ENCODE peak calls at places on chromosome 3, in ten cellular contexts. D is cardiac muscle cell, O is nephron progenitor cell, L is cardiac fibroblast, P is IMR-90, S is fibroblast of lung, E is tibial artery, X is WTC11, J is fibroblast of the aortic adventitia, A is MCF 10A. U is an unnamed sample.

GRCh38 chr3:128347282-128347681 is 119.4 kb downstream of the DNAJB8 start:
- DNase-seq in J (no peak), P (no peak), S (no peak), A (no peak), O (no peak), L (no peak), E (no peak), D (no peak), X (no peak), U (no peak)

GRCh38 chr3:50339485-50340196 is 995 bp downstream of the RASSF1 start:
- DNase-seq in X (no peak), O (no peak), S (no peak), J (peak; percentile 65), D (no peak), E (no peak), A (no peak), P (peak; percentile 45), L (peak; percentile 53), U (no peak)

GRCh38 chr3:75396316-75396802 is 267.8 kb upstream of the FRG2C start:
- DNase-seq in D (no peak), E (no peak), O (no peak), P (no peak), S (no peak), J (no peak), A (no peak), X (no peak), L (no peak), U (no peak)

GRCh38 chr3:89521328-89521727 is 413.9 kb downstream of the EPHA3 start:
- DNase-seq in P (peak; percentile 34), X (no peak), E (no peak), J (peak; percentile 64), O (no peak), A (peak; percentile 13), D (no peak), S (peak; percentile 9), L (peak; percentile 83), U (no peak)

GRCh38 chr3:101124125-101124524 is 130.9 kb upstream of the ABI3BP start:
- DNase-seq in X (no peak), O (no peak), L (no peak), P (peak; percentile 20), S (peak; percentile 10), J (no peak), D (no peak), E (no peak), A (no peak), U (no peak)

GRCh38 chr3:155292133-155292532 is 1.4 kb downstream of the STRIT1 start:
- DNase-seq in D (no peak), A (no peak), P (peak; percentile 40), E (no peak), X (no peak), L (peak; percentile 41), O (no peak), S (no peak), J (peak; percentile 52), U (no peak)

GRCh38 chr3:180416111-180416541 is 185.8 kb upstream of the TTC14 start:
- DNase-seq in O (no peak), D (no peak), J (no peak), P (peak; percentile 35), X (no peak), S (peak; percentile 77), L (no peak), E (no peak), A (no peak), U (no peak)

GRCh38 chr3:4247391-4247790 is 55.8 kb upstream of the SETMAR start:
- DNase-seq in S (no peak), X (no peak), O (no peak), J (no peak), E (no peak), P (no peak), A (no peak), L (no peak), D (no peak), U (no peak)

GRCh38 chr3:10166213-10166604 is 1.5 kb downstream of the IRAK2 start:
- DNase-seq in P (no peak), E (no peak), L (no peak), D (no peak), O (no peak), J (no peak), X (no peak), A (no peak), S (no peak), U (no peak)

GRCh38 chr3:16427309-16427965 is 86.1 kb downstream of the RFTN1 start:
- DNase-seq in E (no peak), P (peak; percentile 97), L (peak; percentile 96), O (no peak), S (peak; percentile 95), A (peak; percentile 76), J (peak; percentile 97), X (no peak), D (peak; percentile 14), U (no peak)

GRCh38 chr3:108088697-108089096 is 2.1 kb downstream of the CD47 start:
- DNase-seq in D (no peak), S (peak; percentile 59), J (peak; percentile 34), L (no peak), A (peak; percentile 36), X (no peak), O (no peak), P (peak; percentile 16), E (no peak), U (no peak)

GRCh38 chr3:58646503-58646902 is 20.1 kb downstream of the FAM3D start:
- DNase-seq in O (no peak), S (peak; percentile 25), J (peak; percentile 36), P (peak; percentile 30), L (no peak), X (no peak), D (no peak), E (no peak), A (peak; percentile 83), U (no peak)

GRCh38 chr3:197031315-197032285 is 2.0 kb upstream of the MELTF start:
- DNase-seq in S (peak; percentile 98), X (no peak), A (peak; percentile 100), J (peak; percentile 100), O (no peak), E (peak; percentile 84), P (peak; percentile 100), D (no peak), L (peak; percentile 100), U (peak; percentile 83)

GRCh38 chr3:8536106-8537052 is 34.8 kb downstream of the LMCD1 start:
- DNase-seq in X (no peak), D (no peak), L (peak; percentile 70), P (peak; percentile 88), O (no peak), E (no peak), S (peak; percentile 82), A (no peak), J (peak; percentile 54), U (no peak)

GRCh38 chr3:179276743-179277142 is 25.8 kb upstream of the KCNMB3 start:
- DNase-seq in P (no peak), D (no peak), S (no peak), O (no peak), E (no peak), J (no peak), L (no peak), A (no peak), X (no peak), U (no peak)

GRCh38 chr3:179269152-179269707 is 18.3 kb upstream of the KCNMB3 start:
- DNase-seq in E (no peak), D (no peak), O (no peak), J (no peak), P (no peak), S (no peak), X (no peak), A (no peak), L (no peak), U (no peak)

GRCh38 chr3:179268400-179269051 is 17.6 kb upstream of the KCNMB3 start:
- DNase-seq in X (no peak), E (no peak), P (no peak), D (peak; percentile 36), J (no peak), L (no peak), S (no peak), A (no peak), O (no peak), U (no peak)

GRCh38 chr3:179276001-179276400 is 25.1 kb upstream of the KCNMB3 start:
- DNase-seq in D (no peak), P (no peak), S (no peak), A (no peak), J (no peak), O (no peak), X (no peak), E (no peak), L (no peak), U (no peak)

DNA sequence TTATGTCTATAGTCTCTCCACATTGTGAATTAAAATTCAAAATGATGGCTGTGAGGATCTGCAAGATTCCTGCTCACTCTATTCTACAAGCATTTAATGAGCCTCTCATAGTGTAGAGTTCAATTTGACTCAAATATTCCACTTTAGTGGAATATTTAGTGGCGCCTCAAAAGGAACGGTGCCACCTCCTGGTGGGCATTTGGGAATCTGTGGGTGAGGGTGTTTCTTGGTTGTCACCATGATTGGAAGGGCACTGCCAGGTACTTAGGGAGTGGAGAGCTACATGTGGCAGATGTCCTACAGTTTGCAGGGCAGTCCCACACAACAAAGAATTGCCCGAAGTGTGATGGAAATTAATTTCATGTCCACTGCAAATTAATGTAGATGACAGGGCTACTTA is 21.5 kb upstream of the KCNMB3 start:
- DNase-seq in X (no peak), E (no peak), O (no peak), S (no peak), J (peak; percentile 9), L (peak; percentile 32), D (no peak), A (peak; percentile 29), P (peak; percentile 8), U (no peak)
- TF ChIP-seq CTCF in X (no peak), E (peak; percentile 16), O (no peak), S (peak; percentile 31), J (peak; percentile 11), L (peak; percentile 37), D (peak; percentile 42), A (no peak), P (peak; percentile 38), U (no peak)

GRCh38 chr3:187952849-187953248 is 201.1 kb upstream of the LPP start:
- DNase-seq in E (no peak), J (no peak), X (no peak), S (peak; percentile 32), P (no peak), D (no peak), L (no peak), A (no peak), O (no peak), U (no peak)
- TF ChIP-seq CTCF in E (no peak), J (no peak), X (no peak), S (no peak), P (no peak), D (no peak), L (no peak), A (no peak), O (no peak), U (no peak)

DNA sequence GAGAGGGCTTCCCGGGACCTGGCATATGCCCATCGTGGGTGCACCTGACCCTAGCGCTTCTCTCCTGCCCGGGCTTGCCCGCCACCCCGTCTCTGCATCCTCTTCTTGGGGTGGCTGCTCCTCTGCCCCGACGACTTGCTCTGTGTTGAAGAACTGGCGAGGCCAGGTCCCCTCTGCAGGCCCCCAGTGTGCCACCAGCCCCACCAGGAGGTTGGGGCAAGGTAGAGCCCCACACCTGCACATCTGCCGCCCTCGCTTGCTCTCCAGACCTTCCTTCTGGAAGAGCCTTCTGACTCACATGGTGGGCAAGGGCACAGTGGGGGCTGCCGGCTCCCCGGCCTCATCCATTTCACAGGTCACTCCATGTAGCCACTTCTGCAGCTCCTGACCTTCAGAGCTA is 84.3 kb downstream of the FBLN2 start:
- DNase-seq in A (no peak), E (no peak), O (no peak), L (no peak), X (no peak), S (no peak), J (no peak), P (no peak), D (no peak), U (no peak)
- TF ChIP-seq CTCF in A (no peak), E (no peak), O (no peak), L (no peak), X (no peak), S (no peak), J (no peak), P (no peak), D (no peak), U (no peak)

GRCh38 chr3:94522488-94522887 is 459.6 kb downstream of the NSUN3 start:
- DNase-seq in J (no peak), E (no peak), O (no peak), A (peak; percentile 13), P (no peak), S (no peak), L (no peak), D (peak; percentile 60), X (no peak), U (no peak)
- TF ChIP-seq CTCF in J (peak; percentile 6), E (no peak), O (peak; percentile 43), A (peak; percentile 8), P (no peak), S (no peak), L (peak; percentile 29), D (no peak), X (peak; percentile 25), U (no peak)

U was measured in omental fat pad.